ENCODE peak calls at places on chromosomes 6 and 20, in four cellular contexts. Q, S, R and W are unnamed samples.

GRCh38 chr6:65170273-65170672 is 536.8 kb downstream of the EYS start:
- DNase-seq in Q (no peak), S (peak; percentile 18), R (no peak), W (no peak)

GRCh38 chr6:47097092-47097945 is 55.2 kb upstream of the ADGRF1 start:
- DNase-seq in Q (peak; percentile 73), S (peak; percentile 85), R (peak; percentile 3), W (peak; percentile 74)

GRCh38 chr6:107712523-107713213 is 111.4 kb downstream of the SCML4 start:
- DNase-seq in Q (no peak), S (peak; percentile 86), R (no peak), W (peak; percentile 47)

GRCh38 chr6:62891065-62891647 is 320.1 kb upstream of the FKBP1C start:
- DNase-seq in Q (no peak), S (no peak), R (no peak), W (peak; percentile 0)

GRCh38 chr6:157151989-157152388 is 171.3 kb downstream of the TMEM242 start:
- DNase-seq in Q (no peak), S (peak; percentile 93), R (no peak), W (peak; percentile 57)

GRCh38 chr6:46906776-46907175 is 15.0 kb downstream of the ADGRF5 start:
- DNase-seq in Q (no peak), S (no peak), R (no peak), W (no peak)

GRCh38 chr20:60921021-60921622 is 330.9 kb upstream of the CDH4 start:
- DNase-seq in Q (peak; percentile 15), S (peak; percentile 8), R (no peak), W (no peak)

GRCh38 chr6:79188885-79189505 is 45.5 kb downstream of the HMGN3 start:
- DNase-seq in Q (no peak), S (no peak), R (no peak), W (no peak)

GRCh38 chr6:20202070-20202658 is 10.1 kb downstream of the MBOAT1 start:
- DNase-seq in Q (peak; percentile 70), S (peak; percentile 40), R (peak; percentile 57), W (no peak)

GRCh38 chr6:90214966-90215365 is 81.7 kb downstream of the BACH2 start:
- DNase-seq in Q (no peak), S (no peak), R (no peak), W (no peak)

GRCh38 chr6:33356295-33356694 is 35.3 kb upstream of the KIFC1 start:
- DNase-seq in Q (no peak), S (no peak), R (no peak), W (no peak)

GRCh38 chr6:116990679-116991078 is 113.6 kb downstream of the RFX6 start:
- DNase-seq in Q (no peak), S (no peak), R (no peak), W (no peak)

GRCh38 chr6:42989923-42990322 is 5.6 kb downstream of the PPP2R5D start:
- DNase-seq in Q (no peak), S (no peak), R (no peak), W (no peak)

GRCh38 chr6:33123732-33124524 is 48.1 kb downstream of the HLA-DPB1 start:
- DNase-seq in Q (peak; percentile 77), S (peak; percentile 30), R (no peak), W (peak; percentile 42)

GRCh38 chr20:18176318-18176785 is 38.7 kb downstream of the KAT14 start:
- DNase-seq in Q (peak; percentile 26), S (no peak), R (no peak), W (no peak)

GRCh38 chr20:62728028-62728780 is 19.6 kb downstream of the NTSR1 start:
- DNase-seq in Q (no peak), S (no peak), R (no peak), W (no peak)

GRCh38 chr6:25312703-25313102 is 33.5 kb downstream of the CARMIL1 start:
- DNase-seq in Q (no peak), S (peak; percentile 59), R (no peak), W (no peak)

GRCh38 chr6:106773482-106773881 is 144.1 kb downstream of the QRSL1 start:
- DNase-seq in Q (no peak), S (no peak), R (no peak), W (no peak)

GRCh38 chr6:105649192-105649591 is 246.3 kb upstream of the PREP start:
- DNase-seq in Q (no peak), S (no peak), R (no peak), W (no peak)

GRCh38 chr6:152605342-152605741 is 31.8 kb downstream of the SYNE1 start:
- DNase-seq in Q (no peak), S (peak; percentile 58), R (no peak), W (no peak)

GRCh38 chr6:155261146-155261900 is 2.5 kb upstream of the CLDN20 start:
- DNase-seq in Q (no peak), S (no peak), R (no peak), W (no peak)
- H3K9ac ChIP-seq in Q (no peak overlapping the region), S (no peak overlapping the region), R (no peak overlapping the region), W (no peak overlapping the region)

GRCh38 chr6:168037856-168038255 is 40.4 kb downstream of the KIF25 start:
- DNase-seq in Q (no peak), S (no peak), R (no peak), W (no peak)

GRCh38 chr6:168039301-168039700 is 39.7 kb downstream of the FRMD1 start:
- DNase-seq in Q (no peak), S (no peak), R (no peak), W (no peak)

GRCh38 chr6:168040856-168041496 is 38.0 kb downstream of the FRMD1 start:
- DNase-seq in Q (no peak), S (no peak), R (no peak), W (no peak)

GRCh38 chr6:168038576-168039140 is 40.4 kb downstream of the FRMD1 start:
- DNase-seq in Q (no peak), S (no peak), R (no peak), W (no peak)

GRCh38 chr6:168039849-168040248 is 39.2 kb downstream of the FRMD1 start:
- DNase-seq in Q (no peak), S (no peak), R (no peak), W (no peak)
- TF ChIP-seq SMC3 in Q (no peak), S (no peak), R (no peak), W (no peak)

DNA sequence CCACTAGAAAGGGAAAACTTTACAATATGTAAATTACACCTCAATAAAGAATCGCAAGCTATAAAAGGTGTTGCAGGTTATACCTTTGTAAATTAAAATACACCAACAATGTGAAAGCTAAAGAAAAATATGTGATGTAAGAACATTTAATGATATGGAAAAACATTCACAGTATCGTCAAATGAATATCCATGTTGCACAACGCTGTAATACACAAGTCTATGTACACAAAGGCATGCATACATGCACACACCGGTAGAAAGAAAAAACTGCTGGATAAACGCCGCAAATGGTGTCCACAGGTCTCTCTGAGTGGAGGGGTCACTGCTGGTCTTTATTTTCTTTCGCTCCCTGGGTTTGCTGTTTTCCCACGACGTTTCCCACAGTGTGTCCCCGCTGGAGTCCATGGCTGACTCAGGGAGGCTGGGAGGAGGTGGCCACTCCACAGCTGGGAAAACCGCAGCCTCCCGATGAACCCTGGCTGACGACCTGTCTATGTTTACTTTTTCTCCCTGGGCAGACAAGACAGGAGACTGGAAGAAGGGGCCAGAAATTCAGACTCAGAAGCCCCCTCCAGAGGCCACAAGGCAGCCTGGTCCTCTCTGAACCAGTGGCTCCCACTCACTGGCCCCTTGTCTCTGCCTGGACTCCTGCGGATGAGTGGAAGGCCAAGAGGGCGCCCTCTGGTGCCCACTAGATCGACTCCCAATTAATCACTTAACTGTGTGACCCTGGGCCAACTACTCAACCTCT is 13.0 kb upstream of the BPI start:
- DNase-seq in Q (peak; percentile 50), S (peak; percentile 95), R (no peak), W (peak; percentile 42)
- TF ChIP-seq RCOR1 in Q (peak; percentile 54), S (peak; percentile 13), R (no peak), W (no peak)

DNA sequence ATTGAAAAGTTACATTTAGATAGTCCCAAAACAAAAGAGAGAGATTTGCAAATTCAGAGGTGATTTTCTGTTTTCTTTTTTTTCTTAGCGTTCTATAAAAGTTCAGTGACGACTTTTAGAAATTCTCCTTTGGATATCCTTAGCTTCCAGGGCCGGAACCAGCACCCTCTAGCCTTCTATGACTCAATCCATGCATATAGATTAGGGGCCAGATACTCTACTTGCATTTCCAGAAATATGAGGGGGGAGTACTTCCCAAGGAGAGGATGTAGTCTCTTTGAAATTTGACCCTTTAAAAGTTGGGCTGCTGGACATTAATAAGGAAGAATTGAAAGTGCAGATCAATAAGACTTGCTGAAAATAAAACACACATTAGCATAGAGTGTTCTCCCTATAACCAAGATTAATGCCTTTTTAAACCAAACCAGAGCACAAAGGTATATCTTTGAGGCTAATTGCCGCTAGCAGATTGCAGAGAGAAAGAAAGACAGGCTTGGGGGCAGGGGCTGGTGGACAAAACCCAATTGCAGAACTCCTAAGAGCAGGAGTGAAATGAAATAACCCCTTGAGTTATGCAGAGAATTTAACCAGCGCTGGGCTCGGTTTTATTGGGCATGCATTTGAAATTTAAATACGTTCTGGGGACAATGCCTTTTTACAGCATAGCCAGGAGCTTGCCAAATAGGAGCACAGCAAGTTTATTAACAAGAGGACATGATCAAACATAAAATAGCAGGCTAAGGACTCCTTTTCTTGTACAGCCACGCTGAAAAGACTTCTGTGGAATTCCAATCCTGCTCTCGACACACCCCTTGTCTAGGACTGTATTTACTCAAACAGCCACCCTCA is 108.1 kb upstream of the SALL4 start:
- DNase-seq in Q (no peak), S (peak; percentile 17), R (no peak), W (peak; percentile 36)
- H3K9ac ChIP-seq in Q (no peak overlapping the region), S (no peak overlapping the region), R (no peak overlapping the region), W (no peak overlapping the region)

GRCh38 chr6:12891595-12891994 is 175.0 kb downstream of the PHACTR1 start:
- DNase-seq in Q (no peak), S (no peak), R (no peak), W (no peak)

GRCh38 chr6:12884983-12885382 is 168.4 kb downstream of the PHACTR1 start:
- DNase-seq in Q (no peak), S (no peak), R (no peak), W (peak; percentile 12)

GRCh38 chr6:12886961-12887775 is 170.6 kb downstream of the PHACTR1 start:
- DNase-seq in Q (no peak), S (no peak), R (no peak), W (no peak)

GRCh38 chr6:12892201-12892600 is 175.6 kb downstream of the PHACTR1 start:
- DNase-seq in Q (no peak), S (no peak), R (no peak), W (peak; percentile 31)

DNA sequence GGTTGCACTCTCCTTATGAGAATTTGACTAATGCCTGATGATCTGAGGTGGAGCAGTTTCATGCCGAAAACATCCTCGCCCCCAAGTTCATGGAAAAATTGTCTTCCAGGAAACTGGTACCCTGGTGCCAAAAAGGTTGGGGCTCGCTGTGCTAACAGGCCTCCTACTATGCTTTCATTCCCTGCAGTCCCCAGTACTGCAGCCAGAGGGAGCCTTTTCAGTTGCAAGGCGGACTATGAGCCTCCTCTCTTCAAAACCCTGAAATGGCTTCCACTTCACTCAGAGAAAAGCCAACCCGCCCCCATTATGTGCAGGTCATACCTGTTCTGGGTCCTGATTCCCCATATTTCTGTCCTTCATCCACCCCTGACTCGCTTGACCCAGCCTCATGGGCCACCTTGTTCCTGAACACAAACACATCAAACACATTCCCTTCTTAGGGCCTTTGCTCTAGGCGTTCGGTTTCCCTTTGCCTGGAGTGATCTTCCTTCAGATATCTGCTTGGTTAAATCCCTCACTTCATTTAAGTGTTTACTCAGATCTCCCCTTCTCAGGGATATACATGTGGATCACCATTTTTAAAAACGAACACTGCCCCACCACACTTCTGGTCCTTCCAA is 173.7 kb downstream of the PHACTR1 start:
- DNase-seq in Q (peak; percentile 40), S (no peak), R (no peak), W (no peak)
- TF ChIP-seq SMC3 in Q (no peak), S (no peak), R (no peak), W (no peak)

GRCh38 chr6:153994811-153995210 is 44.2 kb upstream of the OPRM1 start:
- DNase-seq in Q (no peak), S (no peak), R (no peak), W (no peak)
- TF ChIP-seq RCOR1 in Q (no peak), S (no peak), R (no peak), W (no peak)